ENCODE peak calls at places on chromosomes 7 and 10, in seven cellular contexts. V, H, X, B, A, P and U are unnamed samples.

GRCh38 chr7:102875700-102876192 is 37.1 kb upstream of the LRRC17 start:
- DNase-seq in V (no peak), H (peak; percentile 97), X (no peak), B (no peak), A (peak; percentile 77), P (no peak), U (no peak)

GRCh38 chr7:48180981-48181380 is 9.7 kb downstream of the ABCA13 start:
- DNase-seq in V (no peak), H (no peak), X (no peak), B (no peak), A (no peak), P (no peak), U (no peak)

GRCh38 chr7:127844165-127844564 is 187.1 kb downstream of the LRRC4 start:
- DNase-seq in V (no peak), H (no peak), X (no peak), B (no peak), A (no peak), P (no peak), U (no peak)

GRCh38 chr7:98866765-98867164 is 3.0 kb downstream of the TMEM130 start:
- DNase-seq in V (no peak), H (no peak), X (no peak), B (no peak), A (no peak), P (no peak), U (no peak)

GRCh38 chr10:5449823-5450222 is 37.5 kb downstream of the NET1 start:
- DNase-seq in V (no peak), H (peak; percentile 40), X (no peak), B (no peak), A (peak; percentile 75), P (no peak), U (no peak)

GRCh38 chr7:35988818-35989217 is 164.2 kb upstream of the EEPD1 start:
- DNase-seq in V (no peak), H (no peak), X (peak; percentile 52), B (no peak), A (no peak), P (no peak), U (no peak)

GRCh38 chr7:132290021-132290420 is 286.2 kb downstream of the PLXNA4 start:
- DNase-seq in V (no peak), H (no peak), X (no peak), B (no peak), A (no peak), P (no peak), U (no peak)

GRCh38 chr10:75508239-75508813 is 76.9 kb downstream of the LRMDA start:
- DNase-seq in V (no peak), H (peak; percentile 10), X (no peak), B (no peak), A (no peak), P (no peak), U (no peak)

GRCh38 chr7:150895809-150896208 is 43.5 kb downstream of the AOC1 start:
- DNase-seq in V (no peak), H (no peak), X (no peak), B (no peak), A (no peak), P (no peak), U (no peak)

GRCh38 chr7:76392531-76393115 is 16.9 kb downstream of the SSC4D start:
- DNase-seq in V (no peak), H (no peak), X (no peak), B (no peak), A (no peak), P (no peak), U (no peak)

GRCh38 chr10:123270221-123270620 is 116.0 kb downstream of the BUB3 start:
- DNase-seq in V (no peak), H (no peak), X (no peak), B (no peak), A (no peak), P (no peak), U (no peak)

GRCh38 chr10:42783181-42783549 is 570 bp downstream of the BMS1 start:
- DNase-seq in V (peak; percentile 15), H (peak; percentile 28), X (no peak), B (no peak), A (no peak), P (peak; percentile 49), U (no peak)

GRCh38 chr7:515628-516027 is 4.0 kb downstream of the PDGFA start:
- DNase-seq in V (no peak), H (no peak), X (no peak), B (no peak), A (no peak), P (no peak), U (no peak)

GRCh38 chr10:119022846-119023552 is 6.5 kb upstream of the NANOS1 start:
- DNase-seq in V (no peak), H (no peak), X (no peak), B (no peak), A (no peak), P (no peak), U (no peak)

GRCh38 chr7:100983451-100984187 is 14.3 kb downstream of the MUC12 start:
- DNase-seq in V (peak; percentile 68), H (peak; percentile 91), X (no peak), B (no peak), A (no peak), P (peak; percentile 72), U (no peak)

GRCh38 chr7:23482686-23483085 is 12.4 kb upstream of the IGF2BP3 start:
- DNase-seq in V (no peak), H (no peak), X (no peak), B (no peak), A (no peak), P (no peak), U (no peak)

GRCh38 chr10:33109384-33109783 is 151.4 kb upstream of the ITGB1 start:
- DNase-seq in V (no peak), H (no peak), X (no peak), B (no peak), A (no peak), P (no peak), U (no peak)

GRCh38 chr7:30898411-30898810 is 13.2 kb upstream of the AQP1 start:
- DNase-seq in V (no peak), H (no peak), X (no peak), B (no peak), A (no peak), P (no peak), U (no peak)

GRCh38 chr7:30896041-30896440 is 15.6 kb upstream of the AQP1 start:
- DNase-seq in V (no peak), H (no peak), X (peak; percentile 60), B (no peak), A (no peak), P (no peak), U (no peak)

GRCh38 chr7:30896783-30897617 is 14.7 kb upstream of the AQP1 start:
- DNase-seq in V (no peak), H (no peak), X (peak; percentile 89), B (no peak), A (no peak), P (no peak), U (no peak)

GRCh38 chr7:30899066-30899465 is 12.6 kb upstream of the AQP1 start:
- DNase-seq in V (no peak), H (no peak), X (no peak), B (no peak), A (no peak), P (no peak), U (no peak)

DNA sequence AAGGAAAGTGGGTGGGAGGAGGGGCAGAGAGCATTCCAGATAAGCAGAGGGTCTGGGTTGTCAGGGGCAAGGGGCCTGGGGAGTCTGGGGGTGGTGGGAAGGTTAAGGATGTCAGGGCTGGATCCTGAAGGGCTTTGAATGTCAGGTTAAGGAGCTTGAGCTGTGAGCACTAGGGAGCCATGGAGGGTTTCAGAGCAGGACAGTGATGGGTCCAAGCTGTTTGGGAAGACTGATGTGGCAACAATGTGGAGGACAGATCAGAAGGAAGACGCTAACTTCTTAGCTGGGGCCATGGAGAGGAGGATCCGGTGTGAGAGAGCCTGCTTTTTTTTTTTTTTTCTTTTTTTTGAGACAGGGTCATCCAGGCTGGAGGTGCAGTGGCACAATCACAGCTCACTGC is 13.9 kb upstream of the AQP1 start:
- DNase-seq in V (no peak), H (no peak), X (no peak), B (no peak), A (no peak), P (no peak), U (no peak)
- H3K4me1 ChIP-seq in V (peaks cover 5% of the 10 kb centered on the region), H (peaks cover 8% of the 10 kb centered on the region), X (peaks cover 57% of the 10 kb centered on the region), B (no peaks in the 10 kb centered on the region), A (peaks cover 19% of the 10 kb centered on the region), P (peaks cover 25% of the 10 kb centered on the region), U (no peaks in the 10 kb centered on the region)

GRCh38 chr7:144763291-144763690 is 72.6 kb downstream of the TPK1 start:
- DNase-seq in V (peak; percentile 31), H (no peak), X (no peak), B (no peak), A (no peak), P (peak; percentile 74), U (no peak)
- H3K4me1 ChIP-seq in V (no peaks in the 10 kb centered on the region), H (no peaks in the 10 kb centered on the region), X (no peaks in the 10 kb centered on the region), B (no peaks in the 10 kb centered on the region), A (no peaks in the 10 kb centered on the region), P (peaks cover 7% of the 10 kb centered on the region), U (no peaks in the 10 kb centered on the region)

GRCh38 chr7:70571403-70571911 is 560.5 kb upstream of the GALNT17 start:
- DNase-seq in V (peak; percentile 25), H (peak; percentile 55), X (no peak), B (no peak), A (no peak), P (peak; percentile 65), U (no peak)

GRCh38 chr7:70571986-70572385 is 560.0 kb upstream of the GALNT17 start:
- DNase-seq in V (peak; percentile 38), H (no peak), X (no peak), B (no peak), A (no peak), P (no peak), U (no peak)

GRCh38 chr7:70570029-70570428 is 561.9 kb upstream of the GALNT17 start:
- DNase-seq in V (no peak), H (no peak), X (no peak), B (no peak), A (no peak), P (no peak), U (no peak)

GRCh38 chr7:70569335-70569819 is 562.6 kb upstream of the GALNT17 start:
- DNase-seq in V (no peak), H (no peak), X (no peak), B (no peak), A (no peak), P (no peak), U (no peak)

DNA sequence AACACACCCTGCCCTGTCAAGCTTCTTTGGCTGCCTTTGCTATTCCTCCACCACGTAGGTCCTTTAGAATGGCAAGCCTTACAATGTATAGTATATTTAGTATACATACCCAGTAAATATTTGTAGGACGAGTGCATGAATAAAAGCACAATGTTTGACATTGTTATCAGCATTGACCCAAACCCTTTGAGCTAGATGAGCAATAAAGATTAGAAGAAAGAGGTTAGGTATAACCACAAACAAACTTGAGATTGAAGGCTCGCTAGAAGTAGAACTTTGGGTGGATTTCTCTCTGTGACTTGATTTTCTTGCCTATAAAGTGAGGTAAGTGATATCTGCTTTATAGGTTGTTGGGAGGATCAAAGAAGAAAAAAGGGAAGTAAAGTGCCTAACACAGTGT is 561.0 kb upstream of the GALNT17 start:
- DNase-seq in V (no peak), H (no peak), X (no peak), B (no peak), A (no peak), P (no peak), U (no peak)
- H3K4me1 ChIP-seq in V (peaks cover 17% of the 10 kb centered on the region), H (peaks cover 27% of the 10 kb centered on the region), X (no peaks in the 10 kb centered on the region), B (no peaks in the 10 kb centered on the region), A (no peaks in the 10 kb centered on the region), P (peaks cover 9% of the 10 kb centered on the region), U (no peaks in the 10 kb centered on the region)

DNA sequence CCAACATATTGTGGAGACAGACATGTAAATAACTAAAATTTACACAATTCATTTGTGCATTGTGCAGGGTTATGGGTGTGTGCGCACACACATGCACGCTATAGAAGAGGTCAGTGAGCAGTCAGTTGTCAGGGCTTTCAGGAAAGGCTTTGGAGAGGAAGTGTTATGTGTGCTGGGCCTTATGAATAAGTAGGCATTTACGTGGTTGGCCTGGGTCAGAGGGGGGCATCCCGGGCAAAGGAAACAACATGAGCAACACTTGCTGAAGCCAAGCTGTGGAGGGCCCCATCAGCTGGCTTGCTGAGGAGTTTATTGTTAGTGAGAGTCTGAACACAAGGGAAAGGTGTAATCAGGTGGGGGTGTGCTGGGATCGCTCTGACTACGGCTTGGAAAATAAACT is 4.2 kb downstream of the PRXL2A start:
- DNase-seq in V (no peak), H (no peak), X (no peak), B (no peak), A (no peak), P (no peak), U (no peak)
- H3K4me1 ChIP-seq in V (peaks cover 84% of the 10 kb centered on the region), H (peaks cover 24% of the 10 kb centered on the region), X (peaks cover 14% of the 10 kb centered on the region), B (no peaks in the 10 kb centered on the region), A (no peaks in the 10 kb centered on the region), P (peaks cover 76% of the 10 kb centered on the region), U (peaks cover 4% of the 10 kb centered on the region)